ENCODE peak calls at places on chromosomes 6 and 20, in four cellular contexts. M, T, C and J are unnamed samples.

GRCh38 chr20:32227744-32228688 is 20.3 kb downstream of the POFUT1 start:
- DNase-seq in C (peak), M (no peak), T (no peak), J (peak)

GRCh38 chr6:142071981-142072380 is 60.7 kb upstream of the GJE1 start:
- DNase-seq in C (no peak), T (no peak), M (no peak), J (no peak)

GRCh38 chr20:51193066-51193772 is 170.3 kb upstream of the KCNG1 start:
- DNase-seq in C (no peak), M (peak), T (no peak), J (no peak)

GRCh38 chr20:32674362-32674789 is 635 bp upstream of the C20orf203 start:
- DNase-seq in C (peak), M (peak), T (peak), J (no peak)

GRCh38 chr6:16523550-16524379 is 237.5 kb downstream of the ATXN1 start:
- DNase-seq in M (peak), T (no peak), C (no peak), J (peak)

GRCh38 chr6:21679761-21680265 is 86.3 kb downstream of the SOX4 start:
- DNase-seq in M (peak), T (peak), C (no peak), J (peak)

GRCh38 chr6:55009114-55009513 is 162.5 kb downstream of the FAM83B start:
- DNase-seq in M (no peak), T (no peak), C (no peak), J (no peak)

GRCh38 chr6:62808575-62809293 is 402.5 kb upstream of the FKBP1C start:
- DNase-seq in C (peak), M (no peak), T (no peak), J (no peak)

GRCh38 chr6:39897699-39898098 is 36.6 kb downstream of the MOCS1 start:
- DNase-seq in T (no peak), C (no peak), M (no peak), J (no peak)

GRCh38 chr20:5178046-5178445 is 51.2 kb downstream of the CDS2 start:
- DNase-seq in M (no peak), T (no peak), C (no peak), J (no peak)

GRCh38 chr20:45183084-45183483 is 8.4 kb downstream of the PI3 start:
- DNase-seq in M (peak), C (no peak), T (peak), J (no peak)

GRCh38 chr6:157283330-157283898 is 39.9 kb downstream of the TMEM242 start:
- DNase-seq in C (no peak), M (no peak), T (no peak), J (no peak)

GRCh38 chr6:143556529-143556928 is 45.0 kb upstream of the FUCA2 start:
- DNase-seq in C (no peak), T (no peak), M (peak), J (peak)

GRCh38 chr6:16836186-16836981 is 75.1 kb upstream of the ATXN1 start:
- DNase-seq in C (no peak), M (peak), T (no peak), J (no peak)

GRCh38 chr6:106477790-106478189 is 117.3 kb downstream of the CRYBG1 start:
- DNase-seq in T (no peak), M (no peak), C (no peak), J (no peak)

GRCh38 chr20:23078351-23078993 is 7.7 kb downstream of the CD93 start:
- DNase-seq in T (no peak), C (no peak), M (peak), J (no peak)

GRCh38 chr6:101832371-101832770 is 438.9 kb downstream of the GRIK2 start:
- DNase-seq in C (no peak), M (no peak), T (no peak), J (no peak)

GRCh38 chr6:156781882-156782631 is 4.9 kb downstream of the ARID1B start:
- DNase-seq in T (no peak), M (no peak), C (no peak), J (no peak)

GRCh38 chr6:111565316-111566221 is 40.1 kb downstream of the TRAF3IP2 start:
- DNase-seq in C (peak), T (no peak), M (no peak), J (no peak)
- TF ChIP-seq CTCF in C (peak), T (peak), M (no peak), J (peak)

GRCh38 chr20:48622421-48622820 is 205.4 kb downstream of the PREX1 start:
- DNase-seq in T (no peak), M (no peak), C (no peak), J (no peak)

GRCh38 chr20:48621256-48622078 is 206.3 kb downstream of the PREX1 start:
- DNase-seq in M (peak), C (no peak), T (peak), J (no peak)

GRCh38 chr20:48619126-48620101 is 208.4 kb downstream of the PREX1 start:
- DNase-seq in T (peak), C (no peak), M (peak), J (no peak)

GRCh38 chr20:48620112-48620485 is 207.7 kb downstream of the PREX1 start:
- DNase-seq in T (no peak), M (no peak), C (no peak), J (no peak)

DNA sequence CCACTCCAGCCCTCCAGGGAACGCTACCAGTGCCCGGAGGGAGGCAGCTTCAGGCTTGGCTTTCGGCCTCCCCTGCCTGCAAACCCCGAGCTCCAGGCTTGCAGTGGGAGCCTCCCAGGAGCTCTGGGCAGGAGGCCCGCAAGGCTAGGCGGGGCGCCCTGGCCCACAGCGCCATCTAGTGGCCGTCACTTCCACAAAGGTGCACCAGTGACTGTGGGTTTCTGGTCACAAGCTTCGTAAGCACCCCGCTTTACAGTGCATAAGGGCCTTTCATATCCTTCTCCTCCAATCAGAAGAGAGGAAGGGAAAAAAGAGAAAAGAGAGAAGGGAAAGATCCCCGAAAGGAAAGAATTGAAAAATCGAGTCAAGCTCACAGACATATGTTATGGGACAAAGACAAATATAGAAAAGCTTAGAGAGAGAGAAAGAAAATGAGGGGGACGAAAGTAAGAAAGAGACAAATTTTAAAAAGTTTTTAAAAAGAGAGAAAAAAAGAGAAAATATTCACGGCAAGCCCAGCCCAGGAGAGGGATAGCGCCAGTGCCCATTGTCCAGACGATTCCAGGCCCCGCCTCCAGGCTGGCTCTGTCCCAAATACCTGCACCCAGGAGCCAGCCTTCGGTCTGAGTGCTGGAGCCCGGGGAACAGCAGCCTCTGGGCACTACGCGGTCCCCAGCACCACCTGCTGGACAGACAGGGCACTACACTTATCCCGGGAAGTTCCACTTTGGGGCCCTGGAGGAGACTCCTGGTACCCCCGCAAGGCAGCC is 207.1 kb downstream of the PREX1 start:
- DNase-seq in T (peak), M (peak), C (peak), J (no peak)
- H3K4me3 ChIP-seq in T (peak), M (peak), C (no peak), J (peak)

DNA sequence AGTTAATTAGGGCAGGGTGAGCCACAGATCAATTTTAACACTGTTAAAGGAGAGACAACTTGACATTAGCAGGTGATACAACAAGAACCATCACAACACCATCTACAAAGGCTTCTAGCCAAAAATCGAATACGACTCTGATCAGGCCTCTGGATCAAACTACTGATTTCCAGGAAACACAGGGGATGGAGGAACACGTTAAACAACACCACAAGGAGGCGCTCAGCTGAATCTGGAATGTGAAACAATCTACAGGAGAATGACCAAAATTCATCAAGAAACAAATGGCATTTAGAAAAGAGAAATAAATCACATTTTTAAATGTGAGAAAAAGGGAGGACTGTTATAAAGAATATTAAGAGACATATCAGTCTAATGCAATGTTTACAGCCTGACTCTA is 13.5 kb upstream of the MAFB start:
- DNase-seq in T (no peak), C (no peak), M (peak), J (no peak)
- TF ChIP-seq CTCF in T (peak), C (no peak), M (no peak), J (peak)

DNA sequence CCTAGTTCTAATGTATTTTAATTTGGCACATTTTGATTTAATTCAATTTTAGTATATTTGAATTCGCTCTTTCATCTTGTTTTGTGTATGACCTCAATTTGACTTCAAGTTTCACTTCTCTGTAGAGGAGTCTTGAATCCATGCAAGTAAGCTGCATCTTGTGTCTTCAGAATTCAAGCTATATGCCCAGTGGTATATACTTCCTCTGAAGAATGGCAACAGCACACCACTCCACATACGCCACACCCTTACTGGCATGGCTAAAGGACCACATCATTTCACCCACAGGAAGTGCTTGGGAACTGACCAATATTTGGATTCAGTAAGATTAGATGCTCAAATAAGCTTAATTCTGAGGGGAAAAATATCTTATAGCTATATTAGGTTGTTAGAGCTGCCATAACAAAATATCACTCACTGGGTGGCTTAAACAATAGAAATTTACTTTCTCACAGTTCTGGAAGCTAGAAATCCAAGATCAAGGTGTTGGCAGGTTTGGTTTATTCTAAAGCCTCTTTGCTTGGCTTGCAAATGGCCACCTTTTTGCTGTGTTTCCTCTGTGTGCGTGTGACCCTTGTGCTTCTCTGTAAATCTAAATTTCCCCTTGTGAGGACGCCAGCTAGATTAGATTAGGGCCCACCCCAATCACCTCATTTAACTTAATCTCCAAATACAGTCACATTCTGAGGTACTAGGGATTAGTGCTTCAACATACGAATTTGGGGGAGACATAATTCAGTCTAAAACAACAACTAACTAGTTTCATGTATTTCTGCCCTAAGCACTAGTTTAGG is 2.8 kb upstream of the ASF1A start:
- DNase-seq in C (no peak), M (peak), T (no peak), J (no peak)
- H3K4me3 ChIP-seq in C (no peak), M (no peak), T (no peak), J (no peak)

DNA sequence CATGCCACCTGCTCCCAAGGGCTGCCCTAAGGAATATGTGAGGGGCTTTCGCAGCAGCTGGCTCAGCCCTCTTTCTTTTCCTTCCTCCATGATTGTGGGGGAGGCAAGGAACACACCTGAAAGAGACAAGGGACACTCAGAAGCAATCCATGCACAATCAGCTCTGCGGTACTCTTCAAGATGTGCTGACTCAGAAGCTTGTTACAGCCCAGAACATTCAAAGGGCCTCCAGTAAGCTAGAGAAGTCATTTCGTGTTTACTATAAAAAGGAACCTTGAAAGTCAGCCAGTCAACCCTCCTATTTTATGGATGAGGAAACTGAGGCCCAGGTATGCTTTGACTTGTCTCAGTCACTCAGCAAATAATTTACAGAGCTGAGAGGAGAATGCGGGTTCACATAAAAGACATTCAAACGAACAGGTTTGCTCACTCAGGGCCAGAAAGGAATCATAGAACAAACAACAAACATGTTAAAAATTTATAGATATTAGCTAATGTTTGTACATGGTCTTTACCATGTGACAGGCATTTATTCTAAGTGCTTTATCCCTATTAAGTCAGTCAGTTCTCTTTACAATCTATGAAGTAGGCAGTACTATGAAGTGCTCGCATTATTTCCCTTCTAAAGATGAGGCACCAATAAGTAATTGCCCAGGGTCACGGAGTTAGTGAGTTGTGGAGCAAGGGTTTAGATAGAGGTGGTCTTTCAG is 37.7 kb upstream of the SLC22A23 start:
- DNase-seq in M (no peak), T (no peak), C (no peak), J (no peak)
- TF ChIP-seq CTCF in M (no peak), T (no peak), C (no peak), J (no peak)

GRCh38 chr6:108236791-108237190 is 24.0 kb downstream of the SNX3 start:
- DNase-seq in T (no peak), M (no peak), C (no peak), J (no peak)

GRCh38 chr6:108235121-108235520 is 25.7 kb downstream of the SNX3 start:
- DNase-seq in C (peak), T (no peak), M (no peak), J (no peak)

GRCh38 chr6:108242721-108243120 is 18.1 kb downstream of the SNX3 start:
- DNase-seq in T (no peak), C (no peak), M (no peak), J (no peak)

GRCh38 chr6:108242259-108242658 is 18.6 kb downstream of the SNX3 start:
- DNase-seq in C (no peak), T (no peak), M (no peak), J (no peak)

DNA sequence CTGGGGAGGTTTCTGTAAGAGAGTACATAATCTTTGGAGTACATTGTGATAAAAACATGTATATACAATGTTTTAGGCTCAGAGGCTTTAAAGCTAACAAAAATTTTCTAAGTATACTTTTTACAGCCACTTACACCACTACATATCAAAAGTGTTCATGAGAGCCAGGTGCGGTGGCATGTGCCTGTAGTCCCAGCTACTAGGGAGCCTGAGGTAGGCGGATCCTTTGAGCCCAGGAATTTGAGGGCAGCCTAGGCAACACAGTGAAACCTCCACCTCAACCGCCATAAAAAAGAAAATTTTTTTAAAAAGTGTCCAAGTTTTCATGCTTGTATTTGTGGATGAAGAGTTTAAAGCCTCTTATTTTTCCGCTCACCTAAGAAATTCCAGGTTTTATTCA is 22.5 kb downstream of the SNX3 start:
- DNase-seq in M (no peak), T (no peak), C (no peak), J (no peak)
- H3K4me3 ChIP-seq in M (no peak), T (no peak), C (no peak), J (no peak)

DNA sequence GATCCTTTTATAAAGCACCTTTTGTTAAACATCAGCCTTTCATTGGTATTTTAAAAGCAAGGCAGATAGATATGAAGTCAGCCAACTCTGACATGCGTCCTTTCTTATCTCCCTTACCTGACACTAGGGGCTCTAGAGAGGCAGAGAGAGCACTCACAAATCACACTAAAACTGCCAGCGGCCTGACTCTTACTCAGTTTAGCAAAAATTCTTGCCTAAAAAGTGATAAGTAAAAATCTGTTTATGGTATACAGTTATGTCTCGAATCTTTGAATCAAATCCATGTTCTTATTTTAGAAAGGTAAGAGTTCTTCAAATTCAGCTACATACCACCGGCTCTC is 10.4 kb upstream of the TDRD6 start:
- DNase-seq in C (no peak), M (peak), T (no peak), J (no peak)
- TF ChIP-seq CTCF in C (no peak), M (peak), T (peak), J (peak)